ENCODE peak calls at places on chromosomes 1 and 21, in four cellular contexts. Q is breast epithelium, M is IMR-90, J is uterus. Y is an unnamed sample.
A peak's percentile ranks its signal among the peaks of the same experiment; 100 is the strongest.

GRCh38 chr1:180231506-180232420 is 1.7 kb downstream of the LHX4 start:
- DNase-seq in M (peak; percentile 45), Q (no peak), J (no peak), Y (peak; percentile 42)

GRCh38 chr1:162030741-162031280 is 7.1 kb upstream of the OLFML2B start:
- DNase-seq in Q (no peak), M (no peak), J (no peak), Y (no peak)

GRCh38 chr21:43361127-43361492 is 65.8 kb downstream of the SIK1 start:
- DNase-seq in J (no peak), Q (peak; percentile 60), M (peak; percentile 63), Y (no peak)

GRCh38 chr1:67674260-67675011 is 10.6 kb upstream of the GADD45A start:
- DNase-seq in J (peak; percentile 38), M (peak; percentile 76), Q (peak; percentile 30), Y (peak; percentile 65)

GRCh38 chr1:177665935-177666334 is 303.9 kb downstream of the SEC16B start:
- DNase-seq in Q (no peak), J (no peak), M (no peak), Y (no peak)

GRCh38 chr1:171295821-171296220 is 18.2 kb upstream of the FMO4 start:
- DNase-seq in Q (no peak), J (no peak), M (no peak), Y (no peak)

GRCh38 chr1:42557230-42557851 is 94.3 kb downstream of the CCDC30 start:
- DNase-seq in J (no peak), M (no peak), Q (no peak), Y (no peak)

GRCh38 chr1:154923695-154924094 is 12.8 kb downstream of the PMVK start:
- DNase-seq in Q (no peak), J (no peak), M (no peak), Y (no peak)

GRCh38 chr1:170881268-170882265 is 53.8 kb upstream of the MROH9 start:
- DNase-seq in Q (no peak), J (no peak), M (peak; percentile 42), Y (no peak)

GRCh38 chr1:187509091-187509490 is 680.3 kb downstream of the PLA2G4A start:
- DNase-seq in Q (no peak), J (no peak), M (peak; percentile 55), Y (no peak)

GRCh38 chr1:183318433-183318832 is 99.7 kb downstream of the NMNAT2 start:
- DNase-seq in Q (peak; percentile 75), M (peak; percentile 95), J (peak; percentile 85), Y (peak; percentile 95)

GRCh38 chr1:236908669-236909068 is 95.6 kb downstream of the MT1HL1 start:
- DNase-seq in Q (no peak), M (no peak), J (no peak), Y (no peak)

GRCh38 chr1:154476791-154477190 is 25.2 kb upstream of the TDRD10 start:
- DNase-seq in M (no peak), J (no peak), Q (no peak), Y (no peak)

GRCh38 chr1:64499011-64499410 is 29.1 kb downstream of the CACHD1 start:
- DNase-seq in M (no peak), Q (no peak), J (no peak), Y (no peak)

GRCh38 chr1:52955129-52955970 is 28.3 kb downstream of the SCP2 start:
- DNase-seq in M (peak; percentile 85), J (no peak), Q (no peak), Y (no peak)

GRCh38 chr1:151282883-151283725 is 1.0 kb downstream of the ZNF687 start:
- DNase-seq in M (no peak), Q (peak; percentile 31), J (peak; percentile 42), Y (peak; percentile 79)

GRCh38 chr1:246008256-246008901 is 498.7 kb downstream of the SMYD3 start:
- DNase-seq in J (no peak), Q (peak; percentile 50), M (no peak), Y (no peak)

GRCh38 chr21:45580181-45580575 is 37.9 kb upstream of the SLC19A1 start:
- DNase-seq in M (no peak), J (peak; percentile 12), Q (no peak), Y (no peak)

GRCh38 chr1:153771841-153772593 is 3.2 kb upstream of the SLC27A3 start:
- DNase-seq in Q (no peak), J (peak; percentile 65), M (no peak), Y (no peak)

GRCh38 chr1:193569696-193570269 is 383.4 kb upstream of the B3GALT2 start:
- DNase-seq in M (peak; percentile 91), Q (no peak), J (no peak), Y (no peak)

GRCh38 chr1:63463248-63463647 is 59.8 kb downstream of the ITGB3BP start:
- DNase-seq in M (peak; percentile 37), Q (no peak), J (no peak), Y (no peak)

GRCh38 chr1:175132456-175132855 is 60.1 kb downstream of the KIAA0040 start:
- DNase-seq in M (peak; percentile 39), Q (no peak), J (no peak), Y (no peak)

GRCh38 chr21:27694667-27695066 is 727.8 kb upstream of the ADAMTS5 start:
- DNase-seq in J (no peak), Q (no peak), M (no peak), Y (no peak)

GRCh38 chr1:44808938-44809917 is 905 bp downstream of the BTBD19 start:
- DNase-seq in Q (no peak), J (peak; percentile 69), M (peak; percentile 82), Y (peak; percentile 80)

GRCh38 chr1:110212165-110213142 is 2.3 kb downstream of the KCNC4 start:
- DNase-seq in M (no peak), Q (no peak), J (peak; percentile 39), Y (no peak)
- H3K4me3 ChIP-seq in M (no peak overlapping the region), Q (peak overlapping the region; percentile 98), J (no peak overlapping the region), Y (peak overlapping the region; percentile 68)

DNA sequence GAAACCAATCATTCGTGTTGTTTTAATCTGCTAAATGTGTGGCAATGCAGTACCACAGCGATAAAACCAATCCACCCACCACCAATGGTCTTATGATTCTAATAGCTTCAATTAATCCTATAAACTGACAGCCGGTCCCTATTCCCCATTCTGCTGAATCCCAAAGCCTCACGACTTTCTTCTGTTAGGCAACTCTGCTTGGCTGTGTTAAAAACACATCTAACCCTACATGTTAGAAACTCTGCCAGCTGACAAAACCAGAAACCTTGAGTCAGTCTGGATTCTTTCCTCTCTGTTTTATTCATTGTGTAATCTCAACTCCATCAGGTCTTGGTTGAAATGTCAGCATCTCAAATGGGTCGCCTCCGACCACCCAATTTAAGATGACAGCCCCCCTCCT is 312.1 kb downstream of the DISC1 start:
- DNase-seq in M (peak; percentile 45), Q (no peak), J (no peak), Y (no peak)
- H3K27ac ChIP-seq in M (no peak overlapping the region), Q (no peak overlapping the region), J (no peak overlapping the region), Y (no peak overlapping the region)

DNA sequence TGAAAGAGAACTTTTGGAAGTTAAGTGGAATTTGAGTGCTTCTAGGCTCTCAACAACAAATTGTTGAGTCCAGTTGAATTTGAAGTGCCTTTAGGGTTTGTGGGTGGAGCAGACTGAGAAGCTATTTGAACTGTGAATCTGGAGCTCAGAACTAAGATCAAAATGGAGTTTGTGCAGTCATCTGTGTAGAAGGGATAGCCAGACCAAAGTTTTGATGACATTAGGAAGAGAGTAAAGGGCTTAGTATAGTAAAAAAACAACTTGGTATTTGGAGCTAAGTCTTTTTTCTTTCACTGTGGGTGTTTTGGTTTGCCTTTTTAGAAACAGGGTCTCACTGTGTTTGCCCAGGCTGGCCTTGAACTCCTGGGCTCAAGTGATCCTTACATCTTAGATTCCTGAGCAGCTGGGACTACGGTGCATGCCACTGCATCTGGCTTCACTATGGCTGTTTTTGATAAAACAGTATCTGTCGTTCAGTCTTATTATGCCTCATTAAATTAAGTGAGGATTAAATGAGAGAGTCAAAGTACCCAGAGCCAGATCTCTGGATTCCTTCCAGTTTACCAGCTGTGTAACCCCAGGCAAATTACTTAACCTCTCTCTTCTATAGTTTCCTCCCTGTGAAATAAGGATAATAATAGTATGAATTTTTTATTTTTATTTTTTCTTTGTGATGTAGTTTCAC is 20.0 kb downstream of the HDAC1 start:
- DNase-seq in J (no peak), Q (no peak), M (no peak), Y (no peak)
- TF ChIP-seq POLR2A in J (no peak), Q (no peak), M (no peak), Y (no peak)

GRCh38 chr1:46533179-46533864 is 18.1 kb downstream of the KNCN start:
- DNase-seq in J (peak; percentile 23), Q (no peak), M (peak; percentile 26), Y (no peak)
- H3K4me3 ChIP-seq in J (peak overlapping the region; percentile 7), Q (peak overlapping the region; percentile 67), M (peak overlapping the region; percentile 27), Y (peak overlapping the region; percentile 50)

DNA sequence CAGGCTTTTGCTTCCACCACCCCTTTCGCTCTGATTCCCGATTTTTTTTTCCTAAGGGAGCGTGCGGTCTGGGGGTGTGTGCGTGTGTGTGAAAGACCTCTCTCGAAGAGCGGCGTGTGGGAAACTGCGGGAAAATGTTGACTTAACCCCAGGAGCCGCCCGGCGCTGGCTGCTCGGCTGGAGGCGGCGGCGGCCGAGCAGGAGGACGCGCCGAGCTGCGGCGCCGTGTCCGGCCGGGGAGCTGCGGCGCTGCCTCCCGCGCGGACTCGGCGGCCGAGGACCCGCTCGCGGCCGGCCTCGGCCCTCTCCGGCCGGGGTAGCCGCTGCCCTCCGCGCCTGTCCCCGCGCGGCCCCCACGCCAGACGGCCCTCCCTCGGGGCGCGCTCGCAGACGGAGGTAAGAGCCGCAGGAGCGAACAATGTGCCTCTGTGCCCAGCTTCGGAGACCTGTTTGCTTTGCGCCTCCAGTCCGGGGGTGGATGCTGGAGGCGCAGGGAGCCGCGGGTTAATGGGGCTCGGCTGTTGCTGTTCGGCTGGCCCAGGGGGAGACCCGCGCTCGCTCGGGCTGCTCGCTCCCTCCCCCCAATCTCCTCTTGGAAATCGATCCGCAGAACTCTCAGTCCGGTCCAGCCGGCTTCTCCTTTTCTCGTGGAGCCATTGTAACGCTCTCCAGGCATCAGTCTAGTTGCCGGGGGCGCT is 1.2 kb downstream of the ADGRL2 start:
- DNase-seq in M (peak; percentile 40), Q (peak; percentile 24), J (peak; percentile 34), Y (peak; percentile 72)
- H3K27ac ChIP-seq in M (peak overlapping the region; percentile 11), Q (peak overlapping the region; percentile 97), J (peak overlapping the region; percentile 81), Y (peak overlapping the region; percentile 95)

DNA sequence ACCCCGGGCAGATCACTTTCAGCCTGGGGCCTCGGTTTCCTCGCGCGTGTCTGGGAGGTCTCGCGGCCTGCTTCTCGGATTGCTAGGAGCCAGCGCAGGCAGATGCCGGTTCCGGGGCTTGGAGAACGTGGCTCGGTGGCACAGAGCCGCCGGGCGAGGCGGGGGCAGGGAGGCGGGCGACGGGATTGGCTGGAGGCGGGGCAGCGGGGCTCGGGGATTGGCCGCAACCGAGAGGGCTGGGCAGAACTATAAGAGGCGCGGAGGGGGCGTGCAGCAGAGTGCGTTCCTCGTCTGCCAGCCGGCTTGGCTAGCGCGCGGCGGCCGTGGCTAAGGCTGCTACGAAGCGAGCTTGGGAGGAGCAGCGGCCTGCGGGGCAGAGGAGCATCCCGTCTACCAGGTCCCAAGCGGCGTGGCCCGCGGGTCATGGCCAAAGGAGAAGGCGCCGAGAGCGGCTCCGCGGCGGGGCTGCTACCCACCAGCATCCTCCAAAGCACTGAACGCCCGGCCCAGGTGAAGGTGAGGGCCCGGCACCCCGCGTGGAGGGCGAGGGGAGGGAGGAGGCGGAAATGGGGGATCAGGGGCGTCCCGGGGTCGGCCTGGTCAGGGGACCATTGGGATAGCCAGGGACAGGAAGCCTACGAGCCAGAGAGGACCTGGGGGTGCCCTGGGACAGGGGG is at the start of gene MFSD2A:
- DNase-seq in Q (peak; percentile 92), J (peak; percentile 87), M (peak; percentile 89), Y (peak; percentile 95)
- TF ChIP-seq POLR2A in Q (peak; percentile 16), J (peak; percentile 60), M (peak; percentile 87), Y (no peak)

GRCh38 chr1:160540859-160541233 is 17.8 kb upstream of the SLAMF6 start:
- DNase-seq in J (no peak), M (no peak), Q (no peak), Y (no peak)
- H3K4me3 ChIP-seq in J (no peak overlapping the region), M (no peak overlapping the region), Q (no peak overlapping the region), Y (no peak overlapping the region)